ENCODE peak calls at places on chromosomes 12 and 14, in nine cellular contexts. V, G, L, H, A, R, W, B and S are unnamed samples.

GRCh38 chr12:119780786-119781434 is 96.2 kb downstream of the CIT start:
- DNase-seq in R (no peak), B (peak), G (peak), H (peak), W (no peak), A (no peak), V (peak), L (peak), S (peak)

GRCh38 chr12:78928200-78929074 is 63.9 kb downstream of the SYT1 start:
- DNase-seq in B (peak), L (no peak), A (no peak), H (peak), R (no peak), G (no peak), V (no peak), W (no peak), S (no peak)

GRCh38 chr14:76546426-76547221 is 170.7 kb downstream of the ESRRB start:
- DNase-seq in L (no peak), B (peak), W (no peak), H (peak), G (no peak), R (no peak), V (no peak), A (no peak), S (peak)

GRCh38 chr14:101182476-101182875 is 279.0 kb upstream of the RTL1 start:
- DNase-seq in W (no peak), B (no peak), G (peak), R (peak), L (no peak), H (no peak), V (no peak), A (no peak), S (no peak)

GRCh38 chr14:105475916-105476845 is 1.6 kb downstream of the CRIP2 start:
- DNase-seq in H (no peak), B (peak), G (peak), W (peak), R (no peak), V (no peak), L (no peak), A (no peak), S (no peak)

GRCh38 chr14:103885509-103885932 is 38.1 kb upstream of the PPP1R13B start:
- DNase-seq in R (no peak), L (no peak), B (no peak), V (no peak), A (no peak), G (no peak), W (no peak), H (no peak), S (no peak)

GRCh38 chr12:48078901-48079300 is 27.0 kb downstream of the SENP1 start:
- DNase-seq in B (no peak), W (no peak), R (no peak), A (no peak), V (no peak), G (no peak), H (no peak), L (no peak), S (no peak)

GRCh38 chr12:130070017-130070653 is 92.1 kb upstream of the FZD10 start:
- DNase-seq in R (no peak), G (no peak), B (no peak), H (no peak), A (no peak), V (no peak), W (peak), L (no peak), S (peak)

GRCh38 chr14:63342381-63342780 is 23.6 kb upstream of the GPHB5 start:
- DNase-seq in H (no peak), A (no peak), W (no peak), B (no peak), G (no peak), L (no peak), R (no peak), V (no peak), S (no peak)

GRCh38 chr12:69352904-69353303 is 4.7 kb downstream of the LYZ start:
- DNase-seq in A (no peak), R (no peak), V (no peak), B (no peak), H (no peak), L (no peak), W (no peak), G (no peak), S (no peak)

GRCh38 chr12:26712892-26713291 is 120.1 kb downstream of the ITPR2 start:
- DNase-seq in B (no peak), L (no peak), R (no peak), A (no peak), W (no peak), H (no peak), V (no peak), G (no peak), S (no peak)

GRCh38 chr12:124509300-124509675 is 58.1 kb downstream of the NCOR2 start:
- DNase-seq in L (no peak), B (no peak), V (no peak), W (no peak), A (no peak), H (no peak), G (no peak), R (no peak), S (no peak)

DNA sequence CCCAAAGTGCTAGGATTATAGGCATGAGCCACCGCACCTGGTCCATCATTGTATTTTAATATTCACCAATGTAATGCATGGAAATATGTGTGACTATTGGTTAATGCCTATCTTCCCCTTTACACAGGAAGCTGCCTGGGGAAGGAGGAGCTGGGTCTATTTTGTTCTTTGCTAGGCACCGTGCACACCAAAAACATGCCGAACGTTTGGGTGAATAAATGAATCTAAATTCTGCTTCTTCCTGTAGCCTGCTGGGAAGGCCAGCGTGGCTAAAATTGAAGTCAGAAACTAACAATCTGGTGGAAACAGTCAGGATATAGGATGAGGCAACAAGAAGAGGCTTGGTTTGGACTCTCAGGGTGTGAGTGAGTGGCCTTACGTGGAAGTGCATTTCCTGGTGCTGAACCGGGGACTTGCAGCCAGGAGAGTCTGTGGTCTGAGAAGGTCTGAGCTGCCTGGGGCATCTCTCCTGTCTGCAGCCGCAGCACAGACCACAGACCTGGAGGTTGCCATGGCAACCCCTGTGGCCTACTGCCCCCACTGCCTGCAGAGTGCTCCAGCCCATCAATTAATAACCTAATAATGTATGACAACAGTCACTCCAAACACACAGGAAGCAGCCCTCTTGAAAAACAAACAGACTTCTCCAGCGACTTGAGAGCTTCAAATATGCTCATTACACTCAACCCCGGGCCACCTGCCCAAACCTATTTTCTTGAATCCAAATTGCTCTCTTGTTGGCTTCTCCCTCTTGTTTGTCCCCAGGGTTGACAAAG is 5.5 kb upstream of the GPR68 start:
- DNase-seq in V (no peak), H (no peak), W (no peak), A (no peak), G (no peak), L (no peak), B (peak), R (no peak), S (no peak)
- H3K27ac ChIP-seq in V (no peak), H (no peak), W (no peak), A (no peak), G (no peak), L (no peak), B (no peak), R (peak), S (no peak)

DNA sequence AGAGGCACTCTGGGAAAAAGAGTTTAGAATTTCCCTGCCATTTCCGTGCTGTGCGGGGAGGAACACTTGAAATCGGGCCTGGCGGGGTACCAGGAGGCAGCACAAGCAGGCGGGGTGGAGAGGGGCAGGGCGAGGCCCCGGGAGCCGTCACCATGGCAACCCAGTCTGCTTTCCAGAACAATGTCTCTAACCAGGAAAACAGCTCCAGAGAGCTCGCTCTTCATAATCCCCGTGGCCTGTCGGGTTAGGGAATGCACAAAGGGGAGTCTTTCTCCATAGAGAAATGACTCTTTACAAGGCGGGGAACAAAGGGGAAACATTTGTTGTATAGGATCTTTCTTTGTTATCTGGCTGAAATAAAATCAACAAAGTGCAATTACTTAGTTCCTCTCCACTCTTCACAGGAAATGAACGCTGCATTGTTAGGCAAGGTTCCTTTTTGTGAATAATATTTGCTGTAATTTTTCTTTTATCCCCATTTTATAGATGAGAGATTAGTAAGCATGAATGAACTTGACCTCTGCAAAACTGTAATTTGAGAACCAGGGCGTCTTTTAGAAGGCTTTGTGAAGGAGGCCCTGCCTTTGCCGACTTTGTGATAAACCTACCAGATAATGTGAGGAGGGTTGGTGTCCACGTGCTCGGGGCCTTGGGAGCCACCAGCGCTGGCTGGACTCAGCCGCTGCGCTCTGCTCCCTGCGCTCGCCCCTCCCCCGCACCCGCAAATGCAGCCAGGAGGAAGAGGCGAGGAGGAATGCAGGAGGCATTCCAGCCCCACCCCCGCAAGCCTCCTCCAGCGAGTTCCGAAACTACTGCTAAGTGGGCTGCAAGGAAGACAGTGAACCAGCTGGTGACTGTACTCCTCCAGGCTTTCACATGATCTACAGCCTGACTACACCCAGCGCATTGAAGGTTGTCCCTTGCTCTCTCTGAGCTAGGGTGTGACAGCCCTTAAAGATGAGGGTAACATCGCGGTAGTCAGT is 105.2 kb upstream of the ATF7IP start:
- DNase-seq in R (peak), A (peak), H (no peak), L (peak), G (peak), W (peak), B (peak), V (peak), S (peak)
- TF ChIP-seq POLR2A in R (no peak), A (peak), H (no peak), L (no peak), G (no peak), W (no peak), B (no peak), V (no peak), S (no peak)

GRCh38 chr14:53167602-53168328 is 14.6 kb upstream of the DDHD1 start:
- DNase-seq in V (no peak), H (no peak), G (no peak), R (no peak), W (no peak), L (no peak), B (no peak), A (no peak), S (no peak)
- H3K27ac ChIP-seq in V (no peak), H (no peak), G (no peak), R (peak), W (no peak), L (no peak), B (no peak), A (no peak), S (no peak)

DNA sequence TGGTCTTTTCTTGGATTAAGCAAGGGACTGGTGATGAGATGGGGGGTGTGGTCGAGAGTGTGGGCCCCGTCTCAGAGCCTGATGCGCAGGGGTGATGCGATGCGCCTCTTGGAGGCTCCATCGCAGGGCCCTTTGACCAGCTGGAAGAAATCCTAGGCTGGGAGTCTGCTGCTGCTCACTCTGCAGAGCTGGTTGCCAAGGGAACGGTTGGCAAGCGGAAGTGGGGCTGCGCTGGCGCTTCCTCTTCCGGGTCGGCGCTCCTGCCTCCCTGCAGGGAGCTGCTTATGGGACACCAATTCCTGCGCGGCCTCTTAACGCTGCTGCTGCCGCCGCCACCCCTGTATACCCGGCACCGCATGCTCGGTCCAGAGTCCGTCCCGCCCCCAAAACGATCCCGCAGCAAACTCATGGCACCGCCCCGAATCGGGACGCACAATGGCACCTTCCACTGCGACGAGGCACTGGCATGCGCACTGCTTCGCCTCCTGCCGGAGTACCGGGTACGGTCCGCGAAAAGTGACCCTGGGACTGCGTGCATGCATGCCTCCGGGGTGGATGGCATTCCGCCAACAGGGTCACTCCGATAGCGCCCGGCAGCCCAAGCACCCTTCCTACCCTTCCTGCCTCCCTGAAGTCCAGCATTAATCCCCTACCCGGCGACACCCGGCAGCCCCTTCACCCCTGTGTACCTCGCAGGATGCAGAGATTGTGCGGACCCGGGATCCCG is at the start of gene MYG1:
- DNase-seq in V (peak), W (peak), B (peak), G (peak), L (peak), R (peak), H (peak), A (peak), S (peak)
- TF ChIP-seq POLR2A in V (peak), W (no peak), B (peak), G (no peak), L (peak), R (no peak), H (peak), A (peak), S (no peak)

GRCh38 chr14:96275182-96276112 is 19.4 kb downstream of the BDKRB1 start:
- DNase-seq in W (peak), B (peak), V (peak), G (peak), L (peak), H (peak), R (peak), A (peak), S (peak)
- H3K27ac ChIP-seq in W (no peak), B (no peak), V (peak), G (no peak), L (no peak), H (peak), R (peak), A (no peak), S (no peak)

GRCh38 chr14:99236386-99237133 is 35.4 kb downstream of the BCL11B start:
- DNase-seq in B (no peak), H (no peak), V (no peak), W (no peak), A (no peak), G (no peak), L (no peak), R (no peak), S (no peak)

GRCh38 chr14:99234982-99235491 is 37.0 kb downstream of the BCL11B start:
- DNase-seq in W (no peak), A (no peak), H (no peak), B (no peak), V (no peak), L (no peak), G (no peak), R (no peak), S (no peak)

GRCh38 chr14:99238234-99238633 is 33.8 kb downstream of the BCL11B start:
- DNase-seq in B (no peak), V (no peak), G (no peak), H (no peak), L (no peak), A (no peak), W (no peak), R (no peak), S (no peak)

GRCh38 chr14:99235578-99235977 is 36.4 kb downstream of the BCL11B start:
- DNase-seq in A (no peak), H (no peak), G (no peak), B (no peak), V (no peak), W (no peak), L (no peak), R (no peak), S (no peak)

DNA sequence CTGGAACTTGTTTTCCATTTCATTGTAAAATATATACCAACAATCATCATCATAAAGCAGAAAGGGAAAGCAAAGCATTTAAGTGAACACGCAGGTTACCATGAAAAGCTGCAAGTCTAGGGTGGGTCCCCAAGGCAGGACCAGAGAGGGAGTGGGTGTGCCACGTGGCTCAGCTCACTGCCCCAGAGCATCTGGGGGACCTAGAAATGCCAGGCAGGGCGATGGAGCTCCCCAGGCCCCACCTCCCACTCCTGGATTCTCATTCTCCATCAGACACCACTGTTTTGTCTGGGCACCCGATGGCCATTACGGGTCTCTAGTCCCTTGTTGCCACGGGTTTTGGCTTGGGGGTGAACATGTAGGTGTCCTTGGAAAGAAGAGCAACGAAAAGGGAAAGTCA is 34.7 kb downstream of the BCL11B start:
- DNase-seq in W (no peak), L (no peak), G (no peak), H (no peak), R (no peak), V (no peak), B (no peak), A (no peak), S (no peak)
- TF ChIP-seq POLR2A in W (no peak), L (no peak), G (no peak), H (no peak), R (no peak), V (no peak), B (no peak), A (no peak), S (no peak)

GRCh38 chr12:31714406-31715271 is 14.2 kb downstream of the AMN1 start:
- DNase-seq in R (no peak), B (peak), W (no peak), L (no peak), H (no peak), G (no peak), V (no peak), A (no peak), S (no peak)
- H3K27ac ChIP-seq in R (peak), B (peak), W (no peak), L (no peak), H (peak), G (no peak), V (no peak), A (no peak), S (no peak)

GRCh38 chr12:51217133-51217967 is 512 bp downstream of the POU6F1 start:
- DNase-seq in B (no peak), L (peak), V (peak), H (peak), G (peak), R (peak), A (peak), W (peak), S (peak)
- TF ChIP-seq POLR2A in B (no peak), L (no peak), V (no peak), H (no peak), G (no peak), R (no peak), A (no peak), W (no peak), S (no peak)

GRCh38 chr14:51939211-51939705 is 50.1 kb upstream of the RTRAF start:
- DNase-seq in R (no peak), B (no peak), W (no peak), L (no peak), G (no peak), V (peak), A (no peak), H (no peak), S (no peak)

GRCh38 chr14:51938137-51938536 is 51.2 kb upstream of the RTRAF start:
- DNase-seq in B (no peak), L (no peak), R (no peak), H (no peak), A (no peak), V (no peak), W (no peak), G (no peak), S (no peak)

GRCh38 chr14:51939727-51940126 is 49.6 kb upstream of the RTRAF start:
- DNase-seq in V (peak), H (no peak), A (no peak), L (no peak), W (no peak), G (no peak), B (no peak), R (no peak), S (no peak)

DNA sequence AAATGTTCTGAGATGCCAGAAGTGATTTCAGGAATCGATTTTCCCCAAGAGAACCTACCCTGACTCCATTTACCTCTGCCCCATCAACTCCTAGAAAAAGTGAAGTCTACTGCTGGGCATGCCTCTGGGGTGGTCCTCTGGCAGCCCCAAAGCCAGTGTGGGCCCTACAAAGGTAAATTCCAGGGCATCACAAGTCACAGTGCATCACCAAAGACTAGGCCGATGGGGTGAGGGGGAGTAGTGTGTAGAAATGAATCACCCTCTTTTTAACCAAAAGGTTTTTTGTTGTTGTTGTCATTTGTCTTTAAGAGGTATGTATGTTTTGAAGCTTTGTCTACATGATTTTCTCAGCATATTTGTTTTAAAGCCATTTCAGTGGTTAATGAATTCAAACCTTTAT is 46.4 kb upstream of the RTRAF start:
- DNase-seq in R (no peak), A (no peak), L (no peak), G (no peak), H (no peak), W (no peak), V (no peak), B (no peak), S (no peak)
- H3K27ac ChIP-seq in R (no peak), A (no peak), L (no peak), G (no peak), H (no peak), W (no peak), V (no peak), B (no peak), S (peak)